ENCODE peak calls at places on chromosomes 1 and 21, in ten cellular contexts. Y is heart left ventricle, E is HFF-Myc, B is Panc1, C is astrocyte of the spinal cord, V is fibroblast of the aortic adventitia, N is tibial nerve, D is pancreas, P is SK-N-SH, Q is astrocyte. L is an unnamed sample.

GRCh38 chr1:235319255-235319654 is 8.7 kb downstream of the ARID4B start:
- DNase-seq in Q (no peak), B (no peak), N (no peak), E (no peak), V (no peak), Y (no peak), P (no peak), D (no peak), C (no peak), L (no peak)

GRCh38 chr21:34037446-34037845 is 35.9 kb upstream of the MRPS6 start:
- DNase-seq in E (peak), Y (no peak), P (no peak), Q (peak), B (no peak), V (peak), D (no peak), N (no peak), C (peak), L (peak)

GRCh38 chr1:65020774-65021173 is 54.4 kb upstream of the JAK1 start:
- DNase-seq in B (no peak), N (no peak), C (no peak), V (no peak), Y (no peak), P (no peak), E (no peak), Q (no peak), D (no peak), L (no peak)

GRCh38 chr1:20403423-20404145 is 82.4 kb downstream of the CAMK2N1 start:
- DNase-seq in Y (no peak), B (no peak), D (peak), V (no peak), Q (no peak), E (no peak), P (no peak), C (no peak), N (no peak), L (no peak)

GRCh38 chr21:45351526-45352275 is 53.3 kb upstream of the COL18A1 start:
- DNase-seq in Q (no peak), B (no peak), Y (peak), N (no peak), V (no peak), C (no peak), D (no peak), E (no peak), P (no peak), L (no peak)

GRCh38 chr21:39463308-39463707 is 11.5 kb downstream of the SH3BGR start:
- DNase-seq in B (no peak), C (no peak), E (no peak), P (no peak), Y (no peak), N (no peak), Q (no peak), D (no peak), V (no peak), L (no peak)

GRCh38 chr1:52264530-52265115 is 101.4 kb downstream of the CC2D1B start:
- DNase-seq in E (no peak), Y (no peak), Q (peak), C (no peak), B (no peak), P (peak), D (no peak), N (no peak), V (peak), L (no peak)

GRCh38 chr1:115650961-115651360 is 9.2 kb downstream of the VANGL1 start:
- DNase-seq in V (no peak), P (no peak), B (no peak), E (no peak), C (no peak), D (no peak), Q (no peak), N (no peak), Y (no peak), L (no peak)

GRCh38 chr21:30243691-30244090 is 27.8 kb upstream of the CLDN8 start:
- DNase-seq in E (no peak), C (no peak), Q (no peak), P (no peak), Y (no peak), N (no peak), B (no peak), D (no peak), V (no peak), L (no peak)

GRCh38 chr1:83978056-83978455 is 20.9 kb downstream of the TTLL7 start:
- DNase-seq in D (no peak), Y (no peak), P (no peak), C (no peak), V (no peak), E (no peak), N (no peak), Q (no peak), B (no peak), L (no peak)

GRCh38 chr1:119582801-119583200 is 65.3 kb downstream of the ZNF697 start:
- DNase-seq in B (peak), P (peak), E (peak), C (peak), V (peak), D (peak), N (peak), Q (peak), Y (peak), L (peak)

GRCh38 chr1:248695451-248696132 is 7.0 kb downstream of the OR14I1 start:
- DNase-seq in N (no peak), V (no peak), D (no peak), Q (no peak), C (no peak), B (no peak), Y (no peak), E (no peak), P (no peak), L (peak)

GRCh38 chr1:80076469-80076868 is 1069.9 kb upstream of the ADGRL4 start:
- DNase-seq in N (no peak), B (no peak), E (no peak), Q (no peak), C (no peak), D (no peak), Y (no peak), V (no peak), P (no peak), L (no peak)

GRCh38 chr21:19853709-19854575 is 1144.3 kb upstream of the NCAM2 start:
- DNase-seq in V (no peak), Y (peak), D (no peak), E (no peak), P (no peak), N (no peak), C (no peak), B (no peak), Q (no peak), L (no peak)

GRCh38 chr1:44405804-44406743 is 1.0 kb downstream of the RNF220 start:
- DNase-seq in V (no peak), C (no peak), P (peak), Q (no peak), Y (no peak), D (peak), B (no peak), N (no peak), E (no peak), L (no peak)

GRCh38 chr1:39816431-39817090 is 27.9 kb upstream of the BMP8B start:
- DNase-seq in V (peak), N (peak), B (peak), E (peak), P (peak), D (peak), Y (peak), Q (peak), C (peak), L (peak)

GRCh38 chr21:39007532-39007931 is 175.7 kb downstream of the PSMG1 start:
- DNase-seq in Q (no peak), V (no peak), E (no peak), N (no peak), P (no peak), C (no peak), Y (no peak), B (no peak), D (no peak), L (no peak)

GRCh38 chr1:20126041-20126805 is 6.9 kb upstream of the PLA2G2D start:
- DNase-seq in P (no peak), Y (no peak), E (no peak), B (no peak), D (no peak), C (no peak), V (no peak), Q (no peak), N (no peak), L (no peak)

GRCh38 chr1:47412437-47412836 is 3.6 kb upstream of the FOXE3 start:
- DNase-seq in V (no peak), Q (no peak), B (no peak), Y (no peak), C (no peak), E (no peak), P (no peak), D (no peak), N (no peak), L (no peak)

GRCh38 chr1:19764848-19765247 is 34.9 kb downstream of the TMCO4 start:
- DNase-seq in N (no peak), D (no peak), C (peak), P (no peak), V (no peak), E (no peak), Q (peak), Y (no peak), B (no peak), L (no peak)

GRCh38 chr1:176626572-176627061 is 163.6 kb downstream of the PAPPA2 start:
- DNase-seq in Y (no peak), E (no peak), P (no peak), V (no peak), D (no peak), B (no peak), C (no peak), N (no peak), Q (no peak), L (no peak)

GRCh38 chr1:232891656-232892317 is 58.6 kb upstream of the NTPCR start:
- DNase-seq in Y (no peak), D (no peak), Q (peak), P (no peak), B (no peak), C (no peak), N (no peak), E (no peak), V (peak), L (no peak)

GRCh38 chr21:15443740-15444117 is 286.1 kb upstream of the USP25 start:
- DNase-seq in N (no peak), C (no peak), V (no peak), Q (no peak), Y (no peak), D (no peak), E (no peak), B (no peak), P (no peak), L (no peak)

GRCh38 chr1:15337656-15338402 is 71.9 kb upstream of the EFHD2 start:
- DNase-seq in Q (peak), V (peak), Y (peak), C (peak), D (no peak), P (no peak), E (no peak), N (no peak), B (peak), L (peak)

GRCh38 chr1:229661022-229661877 is 35.2 kb downstream of the URB2 start:
- DNase-seq in D (peak), V (peak), N (peak), C (peak), B (peak), Q (peak), Y (peak), P (peak), E (peak), L (peak)

GRCh38 chr1:93798301-93798700 is 80.7 kb downstream of the DNTTIP2 start:
- DNase-seq in Q (peak), V (peak), Y (no peak), D (no peak), P (no peak), C (peak), E (peak), N (no peak), B (no peak), L (peak)

GRCh38 chr1:48870596-48870995 is 93.9 kb upstream of the BEND5 start:
- DNase-seq in P (no peak), B (no peak), E (no peak), C (no peak), N (no peak), D (no peak), Q (no peak), V (peak), Y (no peak), L (peak)

GRCh38 chr1:175536921-175537320 is 206.5 kb downstream of the TNR start:
- DNase-seq in Y (no peak), E (no peak), Q (no peak), N (no peak), B (no peak), P (no peak), V (no peak), D (no peak), C (no peak), L (no peak)

GRCh38 chr1:194476872-194477271 is 1290.5 kb upstream of the B3GALT2 start:
- DNase-seq in V (no peak), B (no peak), N (no peak), C (no peak), Y (no peak), D (no peak), E (peak), P (no peak), Q (peak), L (peak)

GRCh38 chr21:44874497-44875331 is 1.2 kb upstream of the PTTG1IP start:
- DNase-seq in B (no peak), D (peak), Y (peak), V (peak), C (no peak), Q (no peak), E (no peak), N (peak), P (no peak), L (no peak)

GRCh38 chr1:109620396-109620817 is 770 bp downstream of the AMPD2 start:
- DNase-seq in D (no peak), E (no peak), N (no peak), B (no peak), C (no peak), P (peak), Y (peak), V (peak), Q (peak), L (peak)

GRCh38 chr1:166925791-166926483 is 49.4 kb downstream of the ILDR2 start:
- DNase-seq in C (peak), Y (no peak), P (no peak), E (no peak), V (peak), B (no peak), D (no peak), Q (peak), N (no peak), L (no peak)

GRCh38 chr1:117673405-117673804 is 67.6 kb downstream of the TENT5C start:
- DNase-seq in C (peak), D (no peak), P (no peak), E (peak), Q (peak), B (no peak), Y (no peak), N (no peak), V (peak), L (peak)

GRCh38 chr1:109347511-109347910 is 40.7 kb upstream of the MYBPHL start:
- DNase-seq in Y (no peak), P (no peak), C (no peak), B (no peak), Q (no peak), E (no peak), N (no peak), V (no peak), D (no peak), L (no peak)

GRCh38 chr1:153995640-153996039 is 5.1 kb downstream of the RPS27 start:
- DNase-seq in Y (no peak), C (no peak), B (no peak), D (no peak), Q (no peak), V (no peak), E (no peak), P (no peak), N (no peak), L (no peak)

GRCh38 chr1:36894824-36895223 is 139.5 kb downstream of the GRIK3 start:
- DNase-seq in B (no peak), C (no peak), D (no peak), V (no peak), Y (no peak), P (no peak), N (no peak), E (no peak), Q (no peak), L (no peak)

GRCh38 chr1:202802998-202803932 is 5.0 kb downstream of the KDM5B start:
- DNase-seq in E (no peak), Y (no peak), B (no peak), V (peak), D (no peak), C (peak), Q (no peak), N (no peak), P (no peak), L (peak)

GRCh38 chr1:175169305-175170018 is 23.1 kb downstream of the KIAA0040 start:
- DNase-seq in B (no peak), C (peak), N (no peak), D (no peak), Q (no peak), P (no peak), E (no peak), V (peak), Y (no peak), L (no peak)

DNA sequence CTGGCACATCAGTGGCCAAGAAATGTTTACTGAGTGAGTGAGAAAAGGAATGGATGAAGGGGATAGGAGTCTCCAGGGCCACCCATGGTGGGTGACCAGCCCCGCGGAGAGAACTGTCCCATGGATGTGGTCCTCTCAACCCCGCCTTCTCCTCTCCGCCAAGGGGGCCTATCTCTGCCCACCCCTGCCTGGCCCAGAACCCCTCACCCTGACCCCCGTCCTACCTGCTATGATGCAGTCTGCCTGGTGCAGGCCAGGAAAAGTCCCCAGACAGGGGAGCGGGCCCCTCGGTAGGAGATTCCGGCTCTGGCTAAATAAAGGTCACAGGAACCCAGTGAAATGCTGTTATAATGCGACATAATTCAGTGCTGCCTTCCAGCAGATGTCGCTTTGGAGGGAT is 107.6 kb downstream of the PTPRU start:
- DNase-seq in B (no peak), N (no peak), Y (no peak), C (no peak), P (no peak), E (no peak), D (no peak), V (no peak), Q (no peak), L (no peak)
- TF ChIP-seq CTCF in B (no peak), N (no peak), Y (no peak), C (no peak), P (no peak), E (no peak), D (no peak), V (no peak), Q (no peak), L (no peak)

GRCh38 chr1:21518774-21519455 is 9.7 kb downstream of the ALPL start:
- DNase-seq in Q (no peak), V (no peak), Y (no peak), B (no peak), D (no peak), P (no peak), E (no peak), C (no peak), N (no peak), L (no peak)

GRCh38 chr1:21521717-21522060 is 12.5 kb downstream of the ALPL start:
- DNase-seq in C (no peak), D (no peak), B (no peak), P (no peak), E (no peak), Y (no peak), N (no peak), Q (no peak), V (no peak), L (no peak)

GRCh38 chr1:21522525-21523038 is 13.4 kb downstream of the ALPL start:
- DNase-seq in Q (no peak), C (no peak), B (no peak), D (no peak), V (no peak), E (no peak), Y (no peak), N (no peak), P (no peak), L (no peak)

GRCh38 chr1:21523297-21523813 is 14.1 kb downstream of the ALPL start:
- DNase-seq in P (no peak), E (no peak), N (no peak), C (no peak), Y (no peak), V (no peak), D (no peak), B (no peak), Q (no peak), L (no peak)

DNA sequence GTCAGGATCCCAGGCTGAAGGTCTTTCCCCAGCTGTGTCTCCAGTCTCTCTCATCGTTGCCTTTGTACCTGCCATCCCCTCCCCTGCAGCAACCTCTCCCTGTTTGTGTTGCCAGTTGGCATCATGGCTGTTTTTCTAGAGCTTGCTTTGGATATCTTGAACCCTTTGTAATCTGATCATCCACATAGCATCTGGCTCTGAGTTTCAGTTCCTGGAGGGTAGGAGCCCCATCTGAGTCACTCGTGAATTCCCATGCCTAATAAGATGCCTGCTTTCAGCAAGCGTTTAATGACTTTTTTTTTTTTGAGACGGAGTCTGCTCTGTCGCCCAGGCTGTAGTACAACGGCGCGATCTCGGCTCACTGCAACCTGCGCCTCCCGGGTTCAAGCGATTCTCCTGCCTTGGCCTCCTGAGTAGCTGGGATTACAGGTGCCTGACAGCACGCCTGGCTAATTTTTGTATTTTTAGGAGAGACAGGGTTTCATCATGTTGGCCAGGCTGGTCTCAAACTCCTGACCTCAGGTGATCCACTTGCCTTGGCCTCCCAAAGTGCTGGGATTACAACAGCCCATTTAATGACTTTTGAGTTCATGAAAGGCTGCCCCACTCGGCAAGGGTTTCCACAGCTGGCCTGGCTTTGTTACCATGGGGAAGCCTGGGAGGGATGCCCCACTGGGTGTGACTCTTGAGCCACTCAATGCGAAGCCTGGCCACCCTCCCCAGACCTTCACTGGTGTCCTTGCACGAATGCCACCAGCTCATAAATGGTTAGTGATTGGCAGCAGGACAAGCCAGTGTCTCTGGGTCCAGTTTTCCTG is 11.9 kb downstream of the ALPL start:
- DNase-seq in B (no peak), V (peak), D (no peak), C (peak), Y (no peak), Q (peak), E (peak), N (no peak), P (no peak), L (peak)
- H3K4me3 ChIP-seq in B (no peak), V (no peak), D (no peak), C (no peak), Y (no peak), Q (no peak), E (no peak), N (no peak), P (no peak), L (no peak)

DNA sequence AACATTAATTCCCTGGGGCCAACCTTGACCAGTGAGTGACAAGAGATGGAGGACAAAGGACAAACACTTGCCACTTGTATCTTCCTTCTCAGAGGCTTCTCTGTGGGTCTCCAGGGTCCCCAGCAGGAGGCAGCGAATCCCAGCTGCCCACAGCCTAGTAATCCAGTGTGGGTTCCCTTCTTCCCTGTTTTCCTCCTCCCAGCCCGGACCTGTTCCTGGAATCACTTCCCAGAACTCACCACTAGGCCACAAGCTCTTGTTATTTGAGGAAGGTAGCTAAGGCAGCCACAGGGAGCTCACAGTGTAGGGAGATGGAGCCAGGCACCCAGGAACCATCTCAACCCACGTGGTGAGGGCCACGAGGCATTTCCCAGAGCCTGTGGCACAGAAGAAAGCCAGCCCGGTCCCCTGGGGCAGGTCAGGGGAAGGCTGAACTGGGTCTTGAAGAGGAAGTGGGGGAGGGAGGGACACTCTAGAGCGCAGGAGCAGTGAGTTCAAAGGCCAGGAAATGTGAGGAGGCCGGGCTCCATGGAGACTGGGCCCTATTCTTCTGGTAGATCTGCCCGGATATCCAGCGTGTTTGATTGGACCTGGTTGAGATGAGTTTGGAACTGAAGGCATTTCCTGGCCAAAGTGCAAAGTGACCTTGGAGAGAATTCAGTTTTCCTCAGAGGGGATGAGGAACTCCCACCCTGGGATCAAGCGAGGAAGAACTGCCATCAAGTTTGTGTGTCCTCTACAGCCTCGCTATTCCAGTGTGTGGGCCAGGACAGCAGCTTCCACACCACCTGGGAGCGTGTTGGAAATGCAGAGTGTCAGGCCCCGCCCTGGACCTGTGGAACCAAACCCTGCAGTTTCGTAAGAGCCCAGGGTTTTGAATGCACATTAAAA is 20.3 kb upstream of the C2CD2 start:
- DNase-seq in V (no peak), C (no peak), P (no peak), N (peak), Y (peak), E (no peak), Q (no peak), B (no peak), D (no peak), L (no peak)
- TF ChIP-seq CTCF in V (peak), C (no peak), P (peak), N (no peak), Y (peak), E (peak), Q (no peak), B (no peak), D (no peak), L (peak)

GRCh38 chr1:185741551-185741950 is 7.4 kb downstream of the HMCN1 start:
- DNase-seq in E (no peak), D (no peak), P (no peak), V (peak), Y (no peak), C (no peak), N (no peak), Q (no peak), B (no peak), L (peak)
- H3K4me3 ChIP-seq in E (no peak), D (no peak), P (no peak), V (no peak), Y (no peak), C (no peak), N (no peak), Q (no peak), B (no peak), L (no peak)